ENCODE peak calls at places on chromosomes 11 and 22, in four cellular contexts. One of them, this sample, is unnamed.

GRCh38 chr11:30314625-30315024 is 8.3 kb upstream of the ARL14EP start:
- DNase-seq in tibial artery: no peak
- DNase-seq in CD4-positive, CD25-positive, alpha-beta regulatory T cell: no peak
- DNase-seq in cardiac fibroblast: peak
- DNase-seq in this sample: no peak

GRCh38 chr11:67464411-67465189 is 4.5 kb downstream of the TMEM134 start:
- DNase-seq in tibial artery: peak
- DNase-seq in cardiac fibroblast: peak
- DNase-seq in CD4-positive, CD25-positive, alpha-beta regulatory T cell: peak
- DNase-seq in this sample: peak

GRCh38 chr11:108826136-108826535 is 161.3 kb downstream of the DDX10 start:
- DNase-seq in cardiac fibroblast: no peak
- DNase-seq in tibial artery: no peak
- DNase-seq in CD4-positive, CD25-positive, alpha-beta regulatory T cell: no peak
- DNase-seq in this sample: no peak

GRCh38 chr22:22125579-22126468 is 118.8 kb upstream of the VPREB1 start:
- DNase-seq in CD4-positive, CD25-positive, alpha-beta regulatory T cell: no peak
- DNase-seq in cardiac fibroblast: no peak
- DNase-seq in tibial artery: no peak
- DNase-seq in this sample: no peak

GRCh38 chr11:10382518-10382917 is 72.5 kb upstream of the AMPD3 start:
- DNase-seq in CD4-positive, CD25-positive, alpha-beta regulatory T cell: no peak
- DNase-seq in tibial artery: no peak
- DNase-seq in cardiac fibroblast: peak
- DNase-seq in this sample: no peak

GRCh38 chr11:130671801-130672700 is 223.6 kb downstream of the ADAMTS15 start:
- DNase-seq in cardiac fibroblast: peak
- DNase-seq in tibial artery: peak
- DNase-seq in CD4-positive, CD25-positive, alpha-beta regulatory T cell: no peak
- DNase-seq in this sample: no peak

GRCh38 chr22:32413715-32414114 is 1.7 kb upstream of the RTCB start:
- DNase-seq in cardiac fibroblast: peak
- DNase-seq in CD4-positive, CD25-positive, alpha-beta regulatory T cell: no peak
- DNase-seq in tibial artery: no peak
- DNase-seq in this sample: no peak

GRCh38 chr11:2681408-2682145 is 18.2 kb downstream of the KCNQ1OT1 start:
- DNase-seq in tibial artery: no peak
- DNase-seq in CD4-positive, CD25-positive, alpha-beta regulatory T cell: no peak
- DNase-seq in cardiac fibroblast: no peak
- DNase-seq in this sample: no peak

GRCh38 chr11:20949585-20949984 is 280.2 kb downstream of the NELL1 start:
- DNase-seq in tibial artery: no peak
- DNase-seq in cardiac fibroblast: no peak
- DNase-seq in CD4-positive, CD25-positive, alpha-beta regulatory T cell: no peak
- DNase-seq in this sample: no peak

GRCh38 chr11:68684385-68685356 is at the start of gene GAL:
- DNase-seq in CD4-positive, CD25-positive, alpha-beta regulatory T cell: no peak
- DNase-seq in tibial artery: no peak
- DNase-seq in cardiac fibroblast: no peak
- DNase-seq in this sample: no peak
- H3K4me3 ChIP-seq in CD4-positive, CD25-positive, alpha-beta regulatory T cell: no peak
- H3K4me3 ChIP-seq in tibial artery: peak
- H3K4me3 ChIP-seq in cardiac fibroblast: no peak
- H3K4me3 ChIP-seq in this sample: no peak

GRCh38 chr22:50169181-50169759 is 1.3 kb upstream of the PANX2 start:
- DNase-seq in tibial artery: no peak
- DNase-seq in CD4-positive, CD25-positive, alpha-beta regulatory T cell: no peak
- DNase-seq in cardiac fibroblast: no peak
- DNase-seq in this sample: no peak
- H3K4me3 ChIP-seq in tibial artery: peak
- H3K4me3 ChIP-seq in CD4-positive, CD25-positive, alpha-beta regulatory T cell: no peak
- H3K4me3 ChIP-seq in cardiac fibroblast: peak
- H3K4me3 ChIP-seq in this sample: no peak

DNA sequence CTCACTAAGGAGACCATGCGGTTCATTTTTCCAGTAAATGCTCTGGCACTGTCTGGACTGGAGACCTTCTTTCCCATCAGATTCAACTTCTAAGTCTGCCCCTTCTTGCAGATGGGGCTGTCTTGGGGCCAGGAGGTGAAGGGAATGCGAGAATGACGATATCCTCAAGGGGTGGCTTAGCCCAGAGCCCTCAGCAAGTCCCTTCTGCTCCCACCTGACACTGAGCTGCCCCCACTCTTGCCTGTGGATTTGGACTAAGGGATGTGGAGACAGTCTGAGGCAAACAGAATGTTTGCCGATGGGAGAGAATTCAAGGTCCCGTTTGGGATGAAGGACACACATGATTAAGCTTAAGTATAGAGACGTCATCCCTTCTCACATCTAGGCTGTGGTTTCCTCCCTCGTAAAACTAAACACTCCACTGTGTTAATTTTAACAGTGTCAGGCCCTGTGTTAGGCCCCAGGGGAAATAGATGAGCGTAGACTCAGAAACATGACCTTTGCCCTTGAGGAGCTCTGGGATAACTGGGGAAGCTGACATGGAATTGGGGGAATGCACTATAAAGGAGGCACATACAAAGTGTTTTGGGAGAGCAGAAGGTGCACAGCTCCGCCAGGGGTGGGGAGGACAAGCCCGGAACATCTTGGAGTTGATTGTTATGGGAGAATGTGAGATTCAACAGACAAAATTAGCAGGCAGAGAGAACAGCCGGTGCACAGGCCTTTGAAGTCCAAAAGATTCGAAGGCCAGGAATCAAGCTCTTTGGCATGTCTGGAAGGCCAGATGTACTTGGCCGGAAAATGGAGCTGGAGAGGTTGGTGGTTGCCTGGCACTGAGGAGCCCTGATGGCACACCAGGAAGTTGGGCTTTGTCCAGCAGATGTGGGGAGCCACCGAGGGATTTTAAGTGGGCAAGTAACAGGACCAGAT is 71.6 kb downstream of the ST3GAL4 start:
- DNase-seq in cardiac fibroblast: no peak
- DNase-seq in tibial artery: no peak
- DNase-seq in CD4-positive, CD25-positive, alpha-beta regulatory T cell: no peak
- DNase-seq in this sample: no peak
- H3K4me3 ChIP-seq in cardiac fibroblast: no peak
- H3K4me3 ChIP-seq in tibial artery: no peak
- H3K4me3 ChIP-seq in CD4-positive, CD25-positive, alpha-beta regulatory T cell: no peak
- H3K4me3 ChIP-seq in this sample: no peak

GRCh38 chr11:65546217-65546958 is 11.8 kb downstream of the LTBP3 start:
- DNase-seq in CD4-positive, CD25-positive, alpha-beta regulatory T cell: peak
- DNase-seq in cardiac fibroblast: no peak
- DNase-seq in tibial artery: peak
- DNase-seq in this sample: peak
- H3K4me3 ChIP-seq in CD4-positive, CD25-positive, alpha-beta regulatory T cell: no peak
- H3K4me3 ChIP-seq in cardiac fibroblast: no peak
- H3K4me3 ChIP-seq in tibial artery: no peak
- H3K4me3 ChIP-seq in this sample: peak

DNA sequence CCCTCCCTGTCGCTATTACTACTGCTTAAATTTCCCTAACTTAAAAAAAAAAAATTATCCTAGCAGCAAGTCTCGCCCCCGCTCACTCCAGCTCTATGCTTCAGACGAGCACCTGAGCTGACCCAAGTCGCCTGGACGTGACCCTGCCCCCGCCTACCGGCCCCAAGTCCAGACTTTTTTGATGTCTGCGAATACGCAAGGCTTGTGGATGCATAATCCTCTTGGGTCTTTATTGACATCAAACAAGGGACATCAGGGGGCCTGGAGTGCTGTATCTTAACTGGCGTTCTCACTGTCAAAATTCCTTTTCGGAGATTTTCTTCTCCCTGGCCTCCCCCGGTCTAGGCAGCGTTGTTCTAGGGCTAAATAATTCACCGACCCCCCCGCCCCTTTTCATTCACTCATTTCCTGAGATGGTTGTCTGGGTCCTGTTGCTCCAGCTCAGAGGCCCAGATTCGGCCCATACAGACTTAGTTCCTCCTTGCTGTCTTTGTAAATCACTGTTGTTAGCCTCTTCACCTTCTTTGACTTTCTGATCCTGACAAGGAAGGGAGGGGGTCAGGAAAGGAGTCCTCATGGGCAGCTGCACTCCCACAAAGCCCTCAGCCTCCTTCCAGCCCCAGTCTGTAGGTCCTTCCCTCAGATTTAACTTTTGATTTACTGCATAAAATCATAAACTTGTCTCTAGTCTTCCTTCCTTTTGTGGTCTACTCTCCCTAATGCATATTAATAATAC is 596 bp upstream of the LRP4 start:
- DNase-seq in CD4-positive, CD25-positive, alpha-beta regulatory T cell: no peak
- DNase-seq in tibial artery: no peak
- DNase-seq in cardiac fibroblast: no peak
- DNase-seq in this sample: no peak
- H3K4me3 ChIP-seq in CD4-positive, CD25-positive, alpha-beta regulatory T cell: no peak
- H3K4me3 ChIP-seq in tibial artery: peak
- H3K4me3 ChIP-seq in cardiac fibroblast: peak
- H3K4me3 ChIP-seq in this sample: no peak

This sample was measured in CD8-positive, alpha-beta memory T cell.